ENCODE peak calls at places on chromosomes 6 and 20, in seven cellular contexts. E is mucosa of gallbladder; V is posterior cingulate gyrus; B is activated T-cell treated with anti-CD3 and anti-CD28 coated beads, Interleukin-2, amount 50 U/mL, for 72 hours; C is posterior vena cava; Y is anterior cingulate cortex; O is GM23248. S is an unnamed sample.

GRCh38 chr20:3239867-3240775 is 1.1 kb upstream of the SLC4A11 start:
- DNase-seq in E (no peak), V (no peak), B (peak; percentile 14), C (no peak), Y (no peak), O (peak; percentile 59), S (peak; percentile 59)

GRCh38 chr6:158460602-158461092 is 99.2 kb upstream of the TMEM181 start:
- DNase-seq in E (no peak), V (no peak), B (no peak), C (no peak), Y (no peak), O (peak; percentile 80), S (no peak)

GRCh38 chr6:36627801-36628246 is 33.7 kb downstream of the SRSF3 start:
- DNase-seq in E (peak; percentile 76), V (no peak), B (no peak), C (peak; percentile 80), Y (no peak), O (peak; percentile 51), S (no peak)

GRCh38 chr20:35610833-35611427 is 4.7 kb upstream of the SPAG4 start:
- DNase-seq in E (no peak), V (peak; percentile 36), B (no peak), C (no peak), Y (no peak), O (no peak), S (no peak)

GRCh38 chr6:71080793-71081192 is 123.9 kb upstream of the B3GAT2 start:
- DNase-seq in E (no peak), V (no peak), B (no peak), C (no peak), Y (no peak), O (peak; percentile 82), S (no peak)

GRCh38 chr6:35078896-35079295 is 62.2 kb downstream of the TCP11 start:
- DNase-seq in E (no peak), V (peak; percentile 72), B (no peak), C (peak; percentile 57), Y (no peak), O (no peak), S (no peak)

GRCh38 chr6:54710430-54710829 is 136.1 kb upstream of the FAM83B start:
- DNase-seq in E (peak; percentile 45), V (no peak), B (no peak), C (no peak), Y (no peak), O (no peak), S (no peak)

GRCh38 chr20:13868331-13868730 is 83.5 kb downstream of the NDUFAF5 start:
- DNase-seq in E (peak; percentile 25), V (no peak), B (no peak), C (peak; percentile 83), Y (no peak), O (peak; percentile 94), S (no peak)

GRCh38 chr6:26415791-26416190 is 13.7 kb downstream of the BTN3A1 start:
- DNase-seq in E (no peak), V (no peak), B (no peak), C (no peak), Y (no peak), O (peak; percentile 42), S (no peak)

GRCh38 chr6:74598473-74599393 is 607.1 kb downstream of the COL12A1 start:
- DNase-seq in E (no peak), V (no peak), B (no peak), C (no peak), Y (no peak), O (peak; percentile 46), S (no peak)

GRCh38 chr6:15331143-15331542 is 85.3 kb downstream of the JARID2 start:
- DNase-seq in E (no peak), V (no peak), B (no peak), C (no peak), Y (no peak), O (peak; percentile 57), S (no peak)

GRCh38 chr6:7139835-7140470 is 32.2 kb downstream of the RREB1 start:
- DNase-seq in E (no peak), V (no peak), B (no peak), C (no peak), Y (no peak), O (no peak), S (no peak)

GRCh38 chr20:58023346-58023745 is 205.1 kb downstream of the ANKRD60 start:
- DNase-seq in E (no peak), V (no peak), B (no peak), C (peak; percentile 44), Y (no peak), O (no peak), S (no peak)

GRCh38 chr6:7156666-7157278 is 49.0 kb downstream of the RREB1 start:
- DNase-seq in E (no peak), V (no peak), B (no peak), C (peak; percentile 82), Y (no peak), O (peak; percentile 94), S (no peak)

GRCh38 chr20:54234991-54235390 is 27.1 kb downstream of the PFDN4 start:
- DNase-seq in E (no peak), V (no peak), B (no peak), C (no peak), Y (no peak), O (no peak), S (no peak)

GRCh38 chr6:91221072-91221471 is 634.2 kb upstream of the MAP3K7 start:
- DNase-seq in E (no peak), V (no peak), B (no peak), C (no peak), Y (no peak), O (no peak), S (no peak)

GRCh38 chr6:6600865-6601264 is 12.3 kb downstream of the LY86 start:
- DNase-seq in E (no peak), V (no peak), B (no peak), C (no peak), Y (no peak), O (no peak), S (no peak)

GRCh38 chr6:5287205-5287965 is 26.1 kb downstream of the FARS2 start:
- DNase-seq in E (no peak), V (no peak), B (no peak), C (no peak), Y (no peak), O (peak; percentile 81), S (peak; percentile 21)

GRCh38 chr6:51778666-51779065 is 308.7 kb downstream of the PKHD1 start:
- DNase-seq in E (no peak), V (no peak), B (no peak), C (no peak), Y (no peak), O (no peak), S (no peak)

GRCh38 chr6:16060039-16060438 is 68.8 kb upstream of the MYLIP start:
- DNase-seq in E (no peak), V (no peak), B (no peak), C (no peak), Y (no peak), O (no peak), S (peak; percentile 2)

GRCh38 chr6:48986803-48987202 is 476.2 kb downstream of the MMUT start:
- DNase-seq in E (no peak), V (peak; percentile 46), B (no peak), C (no peak), Y (no peak), O (no peak), S (no peak)

GRCh38 chr6:44217332-44218143 is 812 bp downstream of the MYMX start:
- DNase-seq in E (no peak), V (peak; percentile 88), B (no peak), C (no peak), Y (no peak), O (peak; percentile 84), S (peak; percentile 35)

GRCh38 chr6:72535124-72535523 is 86.7 kb upstream of the KCNQ5 start:
- DNase-seq in E (no peak), V (no peak), B (no peak), C (no peak), Y (no peak), O (no peak), S (peak; percentile 88)

GRCh38 chr20:41639630-41640029 is 21.5 kb upstream of the CHD6 start:
- DNase-seq in E (no peak), V (no peak), B (no peak), C (no peak), Y (no peak), O (no peak), S (peak; percentile 15)

GRCh38 chr6:89597988-89598387 is 40.6 kb downstream of the LYRM2 start:
- DNase-seq in E (no peak), V (no peak), B (no peak), C (no peak), Y (no peak), O (peak; percentile 37), S (peak; percentile 90)

GRCh38 chr6:156280131-156280530 is 497.0 kb upstream of the ARID1B start:
- DNase-seq in E (no peak), V (no peak), B (no peak), C (no peak), Y (no peak), O (no peak), S (no peak)

GRCh38 chr6:16802071-16802470 is 40.8 kb upstream of the ATXN1 start:
- DNase-seq in E (no peak), V (no peak), B (no peak), C (no peak), Y (no peak), O (peak; percentile 90), S (no peak)

GRCh38 chr6:22598386-22598785 is 29.0 kb downstream of the HDGFL1 start:
- DNase-seq in E (no peak), V (no peak), B (no peak), C (no peak), Y (no peak), O (no peak), S (peak; percentile 31)

GRCh38 chr20:49210101-49210749 is 9.0 kb upstream of the DDX27 start:
- DNase-seq in E (no peak), V (peak; percentile 10), B (no peak), C (peak; percentile 15), Y (no peak), O (no peak), S (peak; percentile 25)

GRCh38 chr6:132063204-132063603 is 112.0 kb upstream of the CCN2 start:
- DNase-seq in E (no peak), V (no peak), B (no peak), C (no peak), Y (no peak), O (peak; percentile 37), S (no peak)

GRCh38 chr20:34871966-34872603 is 571 bp downstream of the GGT7 start:
- DNase-seq in E (no peak), V (no peak), B (no peak), C (no peak), Y (no peak), O (peak; percentile 32), S (no peak)

GRCh38 chr6:138689849-138690248 is 83.7 kb upstream of the CCDC28A start:
- DNase-seq in E (no peak), V (no peak), B (no peak), C (no peak), Y (no peak), O (peak; percentile 10), S (no peak)

GRCh38 chr6:89454300-89454699 is 21.3 kb downstream of the ANKRD6 start:
- DNase-seq in E (no peak), V (no peak), B (no peak), C (no peak), Y (no peak), O (no peak), S (no peak)

GRCh38 chr6:154535146-154535545 is 24.7 kb upstream of the CNKSR3 start:
- DNase-seq in E (no peak), V (no peak), B (no peak), C (no peak), Y (no peak), O (peak; percentile 7), S (no peak)

S was measured in mesendoderm.